ENCODE peak calls at places on chromosome 1, in seven cellular contexts. One of them, this sample, is unnamed.

GRCh38 chr1:151867785-151868403 is 14.4 kb upstream of the THEM5 start:
- DNase-seq in HL-60: peak; percentile 72
- DNase-seq in COR-L47: no peak
- DNase-seq in midbrain: no peak
- DNase-seq in posterior vena cava: no peak
- DNase-seq in CD8-positive, alpha-beta memory T cell: no peak
- DNase-seq in hepatic stellate cell: no peak
- DNase-seq in this sample: no peak

GRCh38 chr1:117970251-117970650 is 40.7 kb downstream of the WDR3 start:
- DNase-seq in posterior vena cava: no peak
- DNase-seq in COR-L47: no peak
- DNase-seq in hepatic stellate cell: no peak
- DNase-seq in midbrain: no peak
- DNase-seq in HL-60: no peak
- DNase-seq in CD8-positive, alpha-beta memory T cell: no peak
- DNase-seq in this sample: no peak

GRCh38 chr1:96756789-96757188 is 35.2 kb downstream of the PTBP2 start:
- DNase-seq in HL-60: no peak
- DNase-seq in COR-L47: no peak
- DNase-seq in posterior vena cava: no peak
- DNase-seq in hepatic stellate cell: no peak
- DNase-seq in CD8-positive, alpha-beta memory T cell: no peak
- DNase-seq in midbrain: peak; percentile 6
- DNase-seq in this sample: no peak

GRCh38 chr1:3566951-3567350 is 44.4 kb downstream of the MEGF6 start:
- DNase-seq in hepatic stellate cell: no peak
- DNase-seq in posterior vena cava: no peak
- DNase-seq in HL-60: no peak
- DNase-seq in midbrain: no peak
- DNase-seq in COR-L47: no peak
- DNase-seq in CD8-positive, alpha-beta memory T cell: no peak
- DNase-seq in this sample: no peak

GRCh38 chr1:32448773-32449456 is 16.0 kb upstream of the ZBTB8B start:
- DNase-seq in midbrain: no peak
- DNase-seq in COR-L47: peak; percentile 12
- DNase-seq in CD8-positive, alpha-beta memory T cell: no peak
- DNase-seq in HL-60: no peak
- DNase-seq in posterior vena cava: peak; percentile 31
- DNase-seq in hepatic stellate cell: no peak
- DNase-seq in this sample: no peak

GRCh38 chr1:230307213-230307612 is 118.9 kb downstream of the PGBD5 start:
- DNase-seq in HL-60: no peak
- DNase-seq in hepatic stellate cell: no peak
- DNase-seq in CD8-positive, alpha-beta memory T cell: no peak
- DNase-seq in posterior vena cava: peak; percentile 58
- DNase-seq in COR-L47: no peak
- DNase-seq in midbrain: no peak
- DNase-seq in this sample: no peak

GRCh38 chr1:176051902-176052518 is 155.1 kb downstream of the COP1 start:
- DNase-seq in hepatic stellate cell: no peak
- DNase-seq in midbrain: no peak
- DNase-seq in posterior vena cava: no peak
- DNase-seq in COR-L47: no peak
- DNase-seq in CD8-positive, alpha-beta memory T cell: no peak
- DNase-seq in HL-60: peak; percentile 33
- DNase-seq in this sample: no peak

GRCh38 chr1:8419172-8419571 is 101.3 kb downstream of the SLC45A1 start:
- DNase-seq in HL-60: no peak
- DNase-seq in posterior vena cava: no peak
- DNase-seq in CD8-positive, alpha-beta memory T cell: no peak
- DNase-seq in hepatic stellate cell: no peak
- DNase-seq in midbrain: peak; percentile 24
- DNase-seq in COR-L47: no peak
- DNase-seq in this sample: no peak

GRCh38 chr1:26360051-26360806 is 6.3 kb upstream of the CRYBG2 start:
- DNase-seq in HL-60: no peak
- DNase-seq in midbrain: no peak
- DNase-seq in CD8-positive, alpha-beta memory T cell: peak; percentile 54
- DNase-seq in COR-L47: no peak
- DNase-seq in posterior vena cava: no peak
- DNase-seq in hepatic stellate cell: no peak
- DNase-seq in this sample: peak; percentile 50

GRCh38 chr1:66439028-66439427 is 94.9 kb upstream of the SGIP1 start:
- DNase-seq in CD8-positive, alpha-beta memory T cell: no peak
- DNase-seq in HL-60: peak; percentile 53
- DNase-seq in hepatic stellate cell: no peak
- DNase-seq in COR-L47: no peak
- DNase-seq in posterior vena cava: no peak
- DNase-seq in midbrain: no peak
- DNase-seq in this sample: no peak

GRCh38 chr1:201648911-201649775 is 110.2 kb downstream of the NAV1 start:
- DNase-seq in COR-L47: peak; percentile 71
- DNase-seq in hepatic stellate cell: no peak
- DNase-seq in CD8-positive, alpha-beta memory T cell: no peak
- DNase-seq in HL-60: no peak
- DNase-seq in midbrain: no peak
- DNase-seq in posterior vena cava: no peak
- DNase-seq in this sample: no peak

GRCh38 chr1:224542783-224543440 is 73.2 kb upstream of the CNIH3 start:
- DNase-seq in hepatic stellate cell: peak; percentile 71
- DNase-seq in COR-L47: no peak
- DNase-seq in posterior vena cava: no peak
- DNase-seq in HL-60: peak; percentile 26
- DNase-seq in midbrain: no peak
- DNase-seq in CD8-positive, alpha-beta memory T cell: no peak
- DNase-seq in this sample: no peak

GRCh38 chr1:227190321-227190720 is 128.0 kb downstream of the CDC42BPA start:
- DNase-seq in COR-L47: no peak
- DNase-seq in HL-60: no peak
- DNase-seq in CD8-positive, alpha-beta memory T cell: no peak
- DNase-seq in hepatic stellate cell: no peak
- DNase-seq in midbrain: no peak
- DNase-seq in posterior vena cava: no peak
- DNase-seq in this sample: no peak